ENCODE peak calls at places on chromosomes 5 and 9, in eight cellular contexts. J, T, K, O, B, R, G and Y are unnamed samples.

GRCh38 chr9:100352201-100352726 is 478 bp downstream of the TEX10 start:
- DNase-seq in J (no peak), T (peak; percentile 8), K (peak; percentile 53), O (peak; percentile 8), B (peak; percentile 46), R (no peak), G (peak; percentile 21), Y (peak; percentile 11)

GRCh38 chr9:135641745-135642144 is 2.4 kb upstream of the GLT6D1 start:
- DNase-seq in J (no peak), T (no peak), K (peak; percentile 36), O (no peak), B (no peak), R (no peak), G (peak; percentile 4), Y (no peak)

GRCh38 chr5:173495225-173495904 is 121.1 kb downstream of the BOD1 start:
- DNase-seq in J (no peak), T (no peak), K (no peak), O (no peak), B (no peak), R (no peak), G (no peak), Y (no peak)

GRCh38 chr9:4828776-4829175 is 36.0 kb downstream of the RCL1 start:
- DNase-seq in J (no peak), T (no peak), K (peak; percentile 40), O (no peak), B (no peak), R (peak; percentile 28), G (peak; percentile 56), Y (peak; percentile 70)

GRCh38 chr5:73901045-73901444 is 275.0 kb downstream of the ARHGEF28 start:
- DNase-seq in J (no peak), T (no peak), K (peak; percentile 91), O (peak; percentile 54), B (no peak), R (no peak), G (peak; percentile 86), Y (no peak)

GRCh38 chr5:32645246-32645645 is 59.9 kb downstream of the SUB1 start:
- DNase-seq in J (no peak), T (no peak), K (no peak), O (no peak), B (no peak), R (no peak), G (peak; percentile 12), Y (no peak)

GRCh38 chr5:124706729-124707361 is 39.6 kb downstream of the ZNF608 start:
- DNase-seq in J (no peak), T (no peak), K (no peak), O (no peak), B (peak; percentile 76), R (no peak), G (peak; percentile 64), Y (no peak)

GRCh38 chr5:96509313-96509712 is 76.3 kb upstream of the PCSK1 start:
- DNase-seq in J (no peak), T (no peak), K (peak; percentile 69), O (peak; percentile 53), B (no peak), R (no peak), G (peak; percentile 55), Y (peak; percentile 7)

GRCh38 chr5:149001154-149001553 is 61.7 kb downstream of the SH3TC2 start:
- DNase-seq in J (no peak), T (peak; percentile 62), K (peak; percentile 43), O (no peak), B (no peak), R (no peak), G (no peak), Y (peak; percentile 43)

GRCh38 chr9:1875921-1876448 is 139.2 kb upstream of the SMARCA2 start:
- DNase-seq in J (no peak), T (no peak), K (no peak), O (no peak), B (no peak), R (no peak), G (no peak), Y (no peak)

GRCh38 chr5:154508114-154508513 is 30.1 kb upstream of the HAND1 start:
- DNase-seq in J (no peak), T (no peak), K (no peak), O (no peak), B (no peak), R (no peak), G (no peak), Y (no peak)

GRCh38 chr9:93218671-93219420 is 34.9 kb downstream of the WNK2 start:
- DNase-seq in J (no peak), T (no peak), K (no peak), O (no peak), B (no peak), R (no peak), G (no peak), Y (no peak)

GRCh38 chr9:85569988-85570387 is 171.8 kb downstream of the AGTPBP1 start:
- DNase-seq in J (no peak), T (peak; percentile 48), K (peak; percentile 34), O (no peak), B (no peak), R (no peak), G (peak; percentile 68), Y (peak; percentile 10)

GRCh38 chr5:135181653-135182052 is 147.6 kb upstream of the PITX1 start:
- DNase-seq in J (no peak), T (no peak), K (no peak), O (no peak), B (no peak), R (no peak), G (no peak), Y (no peak)

GRCh38 chr9:88355166-88355565 is 33.1 kb upstream of the SPIN1 start:
- DNase-seq in J (no peak), T (peak; percentile 84), K (peak; percentile 80), O (no peak), B (no peak), R (no peak), G (peak; percentile 47), Y (peak; percentile 81)

GRCh38 chr5:87246046-87246445 is 21.6 kb upstream of the RASA1 start:
- DNase-seq in J (no peak), T (no peak), K (no peak), O (no peak), B (no peak), R (no peak), G (peak; percentile 13), Y (no peak)

GRCh38 chr9:114098021-114098659 is 952 bp downstream of the KIF12 start:
- DNase-seq in J (no peak), T (no peak), K (peak; percentile 20), O (peak; percentile 12), B (no peak), R (peak; percentile 12), G (no peak), Y (peak; percentile 39)

GRCh38 chr9:31124389-31124788 is 1260.1 kb upstream of the ACO1 start:
- DNase-seq in J (no peak), T (no peak), K (no peak), O (no peak), B (no peak), R (no peak), G (no peak), Y (no peak)

GRCh38 chr9:136686534-136686793 is 793 bp downstream of the AGPAT2 start:
- DNase-seq in J (no peak), T (no peak), K (no peak), O (no peak), B (no peak), R (no peak), G (no peak), Y (no peak)

GRCh38 chr5:52727568-52727967 is 60.1 kb upstream of the ITGA1 start:
- DNase-seq in J (no peak), T (peak; percentile 96), K (peak; percentile 94), O (peak; percentile 1), B (no peak), R (no peak), G (peak; percentile 48), Y (peak; percentile 84)

GRCh38 chr9:38622083-38622674 is 1.8 kb upstream of the ANKRD18A start:
- DNase-seq in J (no peak), T (no peak), K (no peak), O (no peak), B (peak; percentile 50), R (peak; percentile 24), G (no peak), Y (peak; percentile 59)

GRCh38 chr5:39570418-39571027 is 145.7 kb upstream of the DAB2 start:
- DNase-seq in J (no peak), T (peak; percentile 39), K (peak; percentile 69), O (peak; percentile 44), B (no peak), R (peak; percentile 23), G (peak; percentile 31), Y (peak; percentile 80)

GRCh38 chr9:34493972-34494535 is 28.7 kb downstream of the ENHO start:
- DNase-seq in J (no peak), T (peak; percentile 22), K (peak; percentile 58), O (peak; percentile 18), B (peak; percentile 33), R (no peak), G (peak; percentile 42), Y (peak; percentile 34)

GRCh38 chr5:138354926-138355378 is 2.5 kb downstream of the KDM3B start:
- DNase-seq in J (no peak), T (peak; percentile 90), K (peak; percentile 91), O (peak; percentile 45), B (no peak), R (peak; percentile 85), G (peak; percentile 88), Y (peak; percentile 13)

GRCh38 chr5:4581289-4581688 is 558.8 kb upstream of the ADAMTS16 start:
- DNase-seq in J (no peak), T (no peak), K (no peak), O (no peak), B (no peak), R (no peak), G (no peak), Y (no peak)